ENCODE peak calls at places on chromosomes 12 and 14, in four cellular contexts. X, W, K and Z are unnamed samples.

GRCh38 chr12:14841761-14842160 is 1.6 kb downstream of the ART4 start:
- DNase-seq in W (no peak), X (no peak), K (no peak), Z (no peak)

GRCh38 chr12:96240656-96241055 is 46.5 kb downstream of the ELK3 start:
- DNase-seq in K (no peak), W (no peak), X (no peak), Z (no peak)

GRCh38 chr14:68047910-68048309 is 228.3 kb downstream of the RAD51B start:
- DNase-seq in W (no peak), K (no peak), X (no peak), Z (no peak)

GRCh38 chr12:47935196-47935595 is 28.2 kb upstream of the TMEM106C start:
- DNase-seq in W (no peak), K (no peak), X (no peak), Z (no peak)

GRCh38 chr14:24880689-24881088 is 169.3 kb downstream of the STXBP6 start:
- DNase-seq in K (no peak), X (no peak), W (no peak), Z (no peak)

GRCh38 chr12:639566-639965 is 23.7 kb downstream of the NINJ2 start:
- DNase-seq in X (no peak), K (no peak), W (peak), Z (no peak)

GRCh38 chr12:2719405-2719804 is 75.4 kb upstream of the FKBP4 start:
- DNase-seq in X (no peak), K (no peak), W (no peak), Z (no peak)

GRCh38 chr14:60485600-60486251 is at the start of gene C14orf39:
- DNase-seq in W (no peak), X (no peak), K (no peak), Z (no peak)

GRCh38 chr12:16155938-16156337 is 121.5 kb downstream of the SLC15A5 start:
- DNase-seq in K (no peak), W (no peak), X (no peak), Z (no peak)